ENCODE peak calls at places on chromosomes 7 and 10, in four cellular contexts. S, K, C and V are unnamed samples.

GRCh38 chr7:12975387-12975786 is 288.0 kb downstream of the ARL4A start:
- DNase-seq in K (no peak), S (no peak), C (no peak), V (no peak)

GRCh38 chr10:71434760-71435394 is 38.2 kb downstream of the CDH23 start:
- DNase-seq in S (no peak), K (no peak), C (no peak), V (no peak)

GRCh38 chr10:17951868-17952371 is at the start of gene SLC39A12:
- DNase-seq in S (no peak), K (no peak), C (no peak), V (peak)

GRCh38 chr7:22194633-22195273 is 162.2 kb downstream of the RAPGEF5 start:
- DNase-seq in K (no peak), S (no peak), C (no peak), V (no peak)

GRCh38 chr7:71982847-71983246 is 429.3 kb downstream of the CALN1 start:
- DNase-seq in C (no peak), S (no peak), K (no peak), V (no peak)

GRCh38 chr7:6530626-6531491 is 20.4 kb downstream of the GRID2IP start:
- DNase-seq in S (peak), K (no peak), C (no peak), V (no peak)

GRCh38 chr10:47173929-47174442 is 126.0 kb upstream of the GDF10 start:
- DNase-seq in S (no peak), C (no peak), K (no peak), V (no peak)

GRCh38 chr7:151057038-151057736 is 510 bp downstream of the CDK5 start:
- DNase-seq in C (no peak), S (no peak), K (no peak), V (no peak)

GRCh38 chr10:78194539-78195402 is 161.1 kb downstream of the RPS24 start:
- DNase-seq in S (no peak), K (no peak), C (no peak), V (no peak)

GRCh38 chr10:93841930-93842329 is 51.8 kb upstream of the SLC35G1 start:
- DNase-seq in S (no peak), C (no peak), K (no peak), V (no peak)

GRCh38 chr10:90751107-90751997 is 106.5 kb downstream of the HTR7 start:
- DNase-seq in C (peak), S (peak), K (no peak), V (peak)

GRCh38 chr10:121792198-121792597 is 135.6 kb downstream of the ATE1 start:
- DNase-seq in S (no peak), K (no peak), C (no peak), V (peak)

GRCh38 chr10:49571419-49571818 is 32.5 kb upstream of the ERCC6 start:
- DNase-seq in S (no peak), C (no peak), K (no peak), V (peak)

GRCh38 chr10:71463111-71463510 is 66.4 kb downstream of the CDH23 start:
- DNase-seq in S (no peak), K (no peak), C (no peak), V (no peak)

GRCh38 chr7:139731802-139732470 is 45.9 kb downstream of the HIPK2 start:
- DNase-seq in K (no peak), S (no peak), C (no peak), V (peak)